ENCODE peak calls at places on chromosomes 13 and 19, in six cellular contexts. D is HepG2, W is Panc1, N is GM23338, V is HCT116, J is endothelial cell of umbilical vein. C is an unnamed sample.

GRCh38 chr19:46049597-46049996 is 8.8 kb upstream of the IGFL4 start:
- DNase-seq in D (no peak), N (peak), V (no peak), J (no peak), W (no peak), C (no peak)

GRCh38 chr13:102678339-102679122 is 16.3 kb downstream of the METTL21C start:
- DNase-seq in N (no peak), W (no peak), V (no peak), J (no peak), D (no peak), C (no peak)

GRCh38 chr13:41563501-41564001 is 106.2 kb downstream of the RGCC start:
- DNase-seq in N (no peak), D (peak), V (no peak), W (no peak), J (peak), C (no peak)

GRCh38 chr13:113869263-113869662 is 5.4 kb upstream of the GAS6 start:
- DNase-seq in V (no peak), N (no peak), W (no peak), D (no peak), J (no peak), C (no peak)

GRCh38 chr19:28136796-28137195 is 1076.2 kb downstream of the UQCRFS1 start:
- DNase-seq in J (no peak), D (no peak), N (no peak), V (no peak), W (no peak), C (no peak)

GRCh38 chr13:113906566-113906965 is 42.7 kb upstream of the GAS6 start:
- DNase-seq in N (no peak), D (no peak), W (no peak), V (no peak), J (no peak), C (peak)

GRCh38 chr13:109737606-109738005 is 48.8 kb downstream of the IRS2 start:
- DNase-seq in J (no peak), V (no peak), D (no peak), W (no peak), N (no peak), C (no peak)

GRCh38 chr19:56107626-56108351 is 13.3 kb downstream of the ZNF787 start:
- DNase-seq in W (no peak), V (no peak), J (no peak), D (no peak), N (peak), C (peak)

GRCh38 chr13:89695343-89696257 is 1651.9 kb upstream of the MIR17HG start:
- DNase-seq in N (peak), D (peak), J (peak), V (peak), W (peak), C (peak)

GRCh38 chr13:76885203-76886004 is 801 bp downstream of the KCTD12 start:
- DNase-seq in V (no peak), W (no peak), J (peak), D (no peak), N (peak), C (peak)
- TF ChIP-seq CTCF in V (no peak), W (peak), J (peak), D (no peak), N (peak), C (peak)

DNA sequence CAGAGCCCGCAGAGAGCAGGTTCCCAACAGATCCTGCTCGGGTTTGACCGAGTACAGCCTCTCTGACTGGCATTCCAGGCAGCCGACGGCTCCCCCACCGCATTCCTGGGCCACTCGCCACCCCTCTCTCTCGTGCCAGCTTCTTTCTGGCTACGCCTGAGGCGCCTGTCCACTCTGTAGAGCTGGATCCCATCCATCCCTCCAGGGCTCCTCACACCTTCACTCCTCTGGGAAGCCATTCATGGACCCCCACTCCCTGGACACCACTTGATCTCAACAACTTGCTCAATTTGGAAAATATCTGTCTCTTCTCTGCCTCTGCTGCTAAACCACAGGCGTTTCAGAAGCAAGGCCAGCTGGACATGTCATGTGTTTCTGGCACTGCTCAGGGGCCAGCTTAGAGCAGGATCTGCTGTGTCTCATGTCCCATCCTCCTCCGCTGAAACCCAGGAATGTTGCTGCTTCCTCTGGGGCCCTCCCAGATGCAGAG is 30.6 kb upstream of the ATP1A3 start:
- DNase-seq in J (no peak), D (no peak), V (no peak), N (no peak), W (no peak), C (no peak)
- TF ChIP-seq POLR2AphosphoS5 in J (no peak), D (no peak), V (no peak), N (no peak), W (no peak), C (no peak)

DNA sequence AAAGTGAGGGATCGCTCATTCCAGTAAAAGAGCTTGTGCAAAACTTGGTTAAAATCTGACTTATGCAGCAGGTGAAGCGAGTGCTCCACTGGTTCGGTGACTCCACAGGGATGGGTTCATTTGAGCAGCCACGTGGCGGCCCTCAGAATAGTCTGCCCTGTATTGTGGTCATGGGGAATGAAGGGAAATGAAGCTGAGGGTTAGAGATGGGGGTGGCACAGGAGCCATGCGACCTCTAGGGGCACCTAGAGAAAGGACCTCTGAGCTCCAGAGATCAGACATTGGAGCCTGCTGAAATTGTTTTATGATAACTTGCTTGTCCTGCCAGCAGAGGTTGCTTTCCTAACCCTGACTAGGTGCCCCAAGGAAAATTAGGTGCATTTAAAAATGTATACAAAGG is 26.6 kb downstream of the CBY2 start:
- DNase-seq in W (no peak), J (no peak), N (peak), D (peak), V (peak), C (no peak)
- TF ChIP-seq CTCF in W (peak), J (peak), N (peak), D (peak), V (peak), C (no peak)

GRCh38 chr19:48812094-48812929 is 1.5 kb upstream of the BCAT2 start:
- DNase-seq in V (no peak), N (peak), J (peak), W (no peak), D (peak), C (peak)
- TF ChIP-seq POLR2AphosphoS5 in V (peak), N (peak), J (peak), W (no peak), D (no peak), C (peak)

DNA sequence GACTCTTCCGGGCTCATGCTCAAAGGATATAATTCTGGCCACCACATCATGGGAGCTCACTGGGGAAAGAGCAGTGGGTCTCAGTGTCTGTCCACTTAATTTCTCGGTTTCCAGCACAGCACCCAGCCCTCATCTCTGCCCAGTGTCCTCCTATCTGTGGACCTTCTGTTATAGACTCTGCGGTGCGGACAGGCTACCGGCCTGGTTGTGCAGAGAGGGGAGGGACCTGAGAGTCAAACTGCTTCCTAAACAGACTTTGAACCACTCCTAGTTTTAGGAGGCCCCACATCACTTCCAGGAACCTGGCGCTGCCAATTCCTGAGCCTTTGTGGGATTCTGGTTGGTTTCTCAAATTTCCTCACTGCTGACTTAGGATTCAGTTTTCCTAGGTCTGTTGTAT is 59.8 kb upstream of the MED4 start:
- DNase-seq in J (no peak), V (no peak), D (peak), W (no peak), N (no peak), C (no peak)
- TF ChIP-seq CTCF in J (no peak), V (no peak), D (no peak), W (no peak), N (no peak), C (no peak)

GRCh38 chr19:38653028-38653571 is 5.7 kb downstream of the ACTN4 start:
- DNase-seq in W (no peak), J (peak), V (no peak), D (peak), N (no peak), C (peak)

GRCh38 chr19:38649305-38650179 is 2.1 kb downstream of the ACTN4 start:
- DNase-seq in N (peak), W (no peak), D (peak), V (no peak), J (peak), C (peak)

GRCh38 chr19:38650180-38650775 is 2.8 kb downstream of the ACTN4 start:
- DNase-seq in W (no peak), V (no peak), N (no peak), D (no peak), J (no peak), C (peak)

GRCh38 chr19:38648789-38649304 is 1.4 kb downstream of the ACTN4 start:
- DNase-seq in W (no peak), J (no peak), D (no peak), N (no peak), V (no peak), C (no peak)

DNA sequence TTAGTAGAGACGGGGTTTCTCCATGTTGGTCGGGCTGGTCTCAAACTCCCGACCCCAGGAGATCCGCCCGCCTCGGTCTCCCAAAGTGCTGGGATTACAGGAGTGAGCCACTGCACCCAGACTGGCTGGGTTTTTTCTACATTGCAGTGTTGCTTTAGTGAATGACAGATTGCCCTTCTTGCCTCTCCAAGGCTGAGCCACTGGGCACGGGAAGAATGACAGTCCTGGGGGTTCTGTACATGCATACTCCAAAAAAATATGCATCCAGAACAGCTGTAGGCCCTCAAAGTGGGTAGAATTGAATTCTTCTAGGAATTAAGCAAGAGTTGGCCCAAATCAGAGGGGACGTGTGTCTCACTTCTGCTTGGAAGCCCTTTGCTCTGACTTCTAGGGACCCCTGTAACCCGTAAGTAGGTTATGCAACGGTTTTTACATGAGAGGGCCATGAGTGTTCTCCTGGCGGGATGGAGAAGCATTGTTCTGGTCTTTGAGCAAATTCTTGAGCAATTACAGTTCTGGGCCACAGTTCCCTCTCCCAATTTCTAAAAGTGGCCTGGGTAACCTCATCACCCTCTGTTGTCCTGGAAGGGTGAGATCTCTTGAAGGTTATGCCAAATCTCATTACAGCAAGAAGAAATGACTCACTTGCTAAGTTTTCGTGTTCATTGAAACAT is 3.6 kb downstream of the ACTN4 start:
- DNase-seq in D (no peak), N (no peak), W (peak), V (no peak), J (peak), C (no peak)
- TF ChIP-seq POLR2AphosphoS5 in D (no peak), N (no peak), W (no peak), V (no peak), J (no peak), C (peak)

DNA sequence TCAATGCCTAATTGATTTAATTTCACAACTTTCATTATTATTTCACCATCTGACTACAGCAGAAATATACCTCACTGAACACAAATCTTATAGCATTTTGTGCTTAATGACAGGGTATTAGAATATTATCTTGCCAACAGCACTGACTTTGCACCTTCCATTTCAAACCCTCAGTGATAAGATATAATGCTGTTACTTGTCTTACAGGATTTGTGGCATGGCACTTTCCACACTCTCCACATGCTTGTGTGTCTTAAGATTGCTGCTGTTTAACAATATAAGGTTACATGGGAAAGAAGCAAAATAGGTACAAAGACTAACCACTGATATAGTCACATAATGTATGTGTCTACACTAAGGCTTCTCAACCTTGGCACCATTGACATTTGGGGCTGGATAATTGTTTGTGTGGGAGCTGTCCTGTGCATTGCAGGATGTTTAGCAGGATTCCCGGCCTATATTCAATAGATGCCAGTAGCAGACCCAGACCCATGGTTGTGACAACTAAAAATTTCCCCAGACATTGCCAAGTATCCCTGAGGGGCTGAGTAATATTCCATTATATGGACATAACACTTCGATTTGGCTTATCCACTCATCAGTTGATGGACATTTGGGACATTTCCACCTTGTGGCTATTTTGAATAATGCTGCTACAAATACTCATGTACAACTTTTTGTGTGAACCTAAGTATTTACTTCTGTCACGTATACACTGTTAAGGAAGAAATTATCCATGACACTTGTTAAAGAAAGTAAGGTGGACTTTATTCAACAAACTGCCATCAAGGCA is 5.7 kb upstream of the DIAPH3 start:
- DNase-seq in D (no peak), W (no peak), V (no peak), N (no peak), J (no peak), C (no peak)
- TF ChIP-seq CTCF in D (no peak), W (peak), V (no peak), N (no peak), J (no peak), C (no peak)

GRCh38 chr19:38693380-38694223 is 46.2 kb downstream of the ACTN4 start:
- DNase-seq in D (peak), J (peak), V (peak), W (peak), N (peak), C (no peak)

GRCh38 chr19:38690146-38690545 is 42.7 kb downstream of the ACTN4 start:
- DNase-seq in V (no peak), D (no peak), N (no peak), J (no peak), W (no peak), C (no peak)

GRCh38 chr19:38690832-38691231 is 43.4 kb downstream of the ACTN4 start:
- DNase-seq in W (no peak), N (no peak), D (no peak), V (no peak), J (no peak), C (no peak)

GRCh38 chr19:38692458-38693379 is 45.3 kb downstream of the ACTN4 start:
- DNase-seq in D (no peak), J (no peak), V (no peak), N (peak), W (no peak), C (no peak)

DNA sequence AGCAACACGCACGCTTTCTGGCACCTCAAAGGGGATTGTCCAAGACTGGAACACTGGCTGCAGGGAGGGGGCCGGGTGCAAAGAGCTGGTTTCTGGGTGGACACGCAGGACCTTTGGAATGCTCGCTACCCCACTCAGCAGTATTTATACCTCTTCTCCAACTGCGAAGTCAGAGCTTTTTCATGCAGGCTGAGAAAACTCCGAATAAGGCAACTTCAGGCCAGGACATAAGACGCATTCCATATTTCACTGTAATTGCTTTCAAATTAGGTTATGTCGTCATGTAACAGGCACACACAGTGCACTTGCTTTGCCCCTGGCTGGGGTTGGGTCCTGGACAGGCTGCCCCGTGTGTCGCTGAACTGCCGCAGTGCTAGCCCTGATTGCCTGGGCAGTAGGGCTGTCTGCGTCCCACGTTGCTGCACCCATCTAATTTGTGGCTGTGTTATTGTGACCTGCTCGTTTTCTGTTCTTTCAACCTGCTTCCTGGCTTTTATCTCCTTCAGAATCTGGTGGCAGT is 44.5 kb downstream of the ACTN4 start:
- DNase-seq in J (no peak), W (peak), D (no peak), V (peak), N (no peak), C (no peak)
- TF ChIP-seq POLR2AphosphoS5 in J (no peak), W (no peak), D (no peak), V (peak), N (no peak), C (peak)

DNA sequence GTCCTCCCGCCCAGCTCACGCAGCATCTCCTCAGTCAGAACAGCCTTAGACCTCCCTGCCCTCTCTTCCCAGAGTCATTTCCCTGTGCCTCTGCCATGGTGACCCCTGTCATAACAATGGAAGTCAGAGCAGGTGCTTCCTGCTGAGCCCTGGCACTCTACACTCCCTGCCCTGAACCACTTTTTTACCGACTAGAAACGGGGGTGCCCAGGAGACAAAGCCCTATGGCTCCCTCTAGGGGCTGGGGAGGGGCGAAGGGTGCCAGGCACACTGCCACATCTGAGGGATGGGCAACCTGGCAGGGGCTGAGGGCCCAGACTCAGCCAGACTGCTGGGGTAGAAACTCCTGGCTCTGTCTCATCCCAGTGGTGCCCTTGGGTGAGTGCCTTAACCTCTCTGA is 16.4 kb downstream of the ZNF574 start:
- DNase-seq in D (no peak), W (no peak), J (peak), N (peak), V (no peak), C (peak)
- TF ChIP-seq CTCF in D (peak), W (peak), J (peak), N (peak), V (peak), C (peak)

DNA sequence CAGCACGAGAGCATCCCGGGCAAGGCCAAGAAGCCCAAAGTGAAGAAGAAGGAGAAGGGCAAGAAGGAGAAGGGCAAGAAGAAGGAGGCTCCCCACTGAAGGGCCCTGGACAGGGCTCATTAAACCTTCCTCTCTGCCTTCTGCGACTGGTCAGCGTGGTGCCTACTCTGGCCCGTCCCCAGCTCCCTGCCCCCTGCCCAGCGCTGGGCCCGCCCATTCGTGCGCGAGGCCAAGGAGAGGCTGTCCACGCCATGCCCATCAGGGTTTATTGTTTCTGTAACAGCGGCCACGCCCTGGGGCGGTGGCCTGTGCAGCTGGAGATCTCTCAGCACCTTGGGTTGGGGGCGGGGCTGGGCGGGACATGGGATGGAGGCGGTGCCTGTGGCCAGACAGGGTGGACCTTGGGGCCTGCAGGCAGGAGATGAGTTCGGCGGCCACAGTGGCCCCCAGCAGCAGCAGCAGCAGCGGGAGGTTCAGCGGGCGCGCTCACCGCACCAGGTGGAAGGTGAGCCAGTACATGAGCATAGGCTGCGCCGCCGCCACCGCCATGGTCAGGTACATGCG is 897 bp downstream of the C19orf33 start:
- DNase-seq in J (peak), N (peak), D (peak), W (peak), V (peak), C (peak)
- TF ChIP-seq POLR2AphosphoS5 in J (peak), N (peak), D (no peak), W (peak), V (peak), C (peak)

C was measured in stomach.